ENCODE peak calls at places on chromosomes 6 and 20, in six cellular contexts. C, G, D, X, V and M are unnamed samples.

GRCh38 chr20:20498081-20498861 is 130.4 kb downstream of the INSM1 start:
- DNase-seq in C (no peak), D (no peak), X (no peak), G (no peak), V (no peak), M (no peak)

GRCh38 chr6:130997061-130997753 is 65.8 kb downstream of the EPB41L2 start:
- DNase-seq in D (no peak), C (no peak), X (no peak), V (no peak), G (no peak), M (peak; percentile 1)

GRCh38 chr20:6680441-6680840 is 87.0 kb upstream of the BMP2 start:
- DNase-seq in X (no peak), D (no peak), C (no peak), G (no peak), V (no peak), M (no peak)

GRCh38 chr6:63527658-63528514 is 44.4 kb upstream of the LOC128125822 start:
- DNase-seq in V (no peak), D (no peak), G (peak; percentile 99), C (peak; percentile 94), X (no peak), M (no peak)

GRCh38 chr20:15799871-15800270 is 773.4 kb downstream of the KIF16B start:
- DNase-seq in X (no peak), V (no peak), G (no peak), D (no peak), C (no peak), M (no peak)

GRCh38 chr6:25375125-25375524 is 96.0 kb downstream of the CARMIL1 start:
- DNase-seq in D (no peak), C (no peak), G (no peak), X (no peak), V (no peak), M (no peak)

GRCh38 chr6:133236898-133237297 is 4.3 kb upstream of the EYA4 start:
- DNase-seq in G (no peak), V (no peak), D (no peak), X (no peak), C (no peak), M (no peak)

GRCh38 chr6:52141596-52141995 is 44.6 kb upstream of the IL17A start:
- DNase-seq in G (no peak), X (no peak), D (no peak), C (no peak), V (no peak), M (no peak)

GRCh38 chr6:16697437-16698162 is 63.7 kb downstream of the ATXN1 start:
- DNase-seq in G (no peak), X (no peak), C (no peak), D (no peak), V (no peak), M (no peak)

GRCh38 chr6:3749991-3750323 is 1.6 kb downstream of the PXDC1 start:
- DNase-seq in X (peak; percentile 37), V (no peak), C (no peak), G (peak; percentile 30), D (no peak), M (no peak)

GRCh38 chr20:57667385-57667784 is 42.4 kb downstream of the PMEPA1 start:
- DNase-seq in D (no peak), V (no peak), X (no peak), G (no peak), C (no peak), M (no peak)

GRCh38 chr20:50916257-50916656 is 15.0 kb downstream of the ADNP start:
- DNase-seq in G (no peak), C (no peak), X (peak; percentile 40), V (no peak), D (no peak), M (no peak)

GRCh38 chr6:114659513-114659912 is 316.7 kb upstream of the HS3ST5 start:
- DNase-seq in X (no peak), G (no peak), C (no peak), V (no peak), D (no peak), M (no peak)

GRCh38 chr6:96704713-96705112 is 132.6 kb downstream of the GPR63 start:
- DNase-seq in X (no peak), D (no peak), G (no peak), V (no peak), C (no peak), M (no peak)

GRCh38 chr6:42970859-42971612 is 7.9 kb downstream of the PEX6 start:
- DNase-seq in X (peak; percentile 81), C (no peak), V (no peak), G (peak; percentile 32), D (no peak), M (no peak)

GRCh38 chr6:72621243-72622093 is at the start of gene KCNQ5:
- DNase-seq in X (peak; percentile 47), G (no peak), C (no peak), V (no peak), D (peak; percentile 66), M (no peak)

GRCh38 chr6:2732503-2733089 is 18.1 kb downstream of the MYLK4 start:
- DNase-seq in X (no peak), C (no peak), G (no peak), V (no peak), D (no peak), M (no peak)

GRCh38 chr6:125004198-125004597 is 42.0 kb downstream of the RNF217 start:
- DNase-seq in X (peak; percentile 43), C (no peak), G (no peak), D (no peak), V (no peak), M (no peak)

GRCh38 chr6:31531162-31531561 is 2.4 kb downstream of the MCCD1 start:
- DNase-seq in X (no peak), V (no peak), G (no peak), D (no peak), C (no peak), M (no peak)

GRCh38 chr6:25713802-25714201 is 40.7 kb upstream of the SLC17A4 start:
- DNase-seq in G (no peak), C (no peak), X (no peak), V (no peak), D (no peak), M (no peak)

GRCh38 chr20:4949833-4950178 is 51.5 kb downstream of the SLC23A2 start:
- DNase-seq in G (peak; percentile 30), V (no peak), D (no peak), C (no peak), X (no peak), M (no peak)

GRCh38 chr20:37205130-37205529 is 25.8 kb upstream of the MROH8 start:
- DNase-seq in G (no peak), D (no peak), V (no peak), C (no peak), X (no peak), M (no peak)

GRCh38 chr6:46925563-46926253 is 4.0 kb upstream of the ADGRF5 start:
- DNase-seq in X (no peak), C (no peak), G (peak; percentile 13), V (no peak), D (no peak), M (no peak)

GRCh38 chr6:50091641-50092040 is 41.9 kb upstream of the DEFB112 start:
- DNase-seq in X (no peak), D (no peak), V (no peak), G (peak; percentile 5), C (no peak), M (no peak)

GRCh38 chr6:10424005-10424404 is 9.1 kb upstream of the TFAP2A start:
- DNase-seq in V (no peak), D (peak; percentile 50), C (no peak), X (peak; percentile 43), G (no peak), M (no peak)

GRCh38 chr20:20362774-20363435 is 5.0 kb upstream of the INSM1 start:
- DNase-seq in V (no peak), C (no peak), D (peak; percentile 65), G (no peak), X (no peak), M (no peak)

GRCh38 chr6:152161501-152161900 is 354.0 kb downstream of the ESR1 start:
- DNase-seq in V (no peak), D (no peak), C (no peak), G (no peak), X (no peak), M (peak; percentile 1)

GRCh38 chr20:17571967-17572638 is 2.2 kb downstream of the DSTN start:
- DNase-seq in C (no peak), X (no peak), G (no peak), D (no peak), V (no peak), M (no peak)

GRCh38 chr6:119385994-119386393 is 36.4 kb upstream of the MAN1A1 start:
- DNase-seq in C (no peak), G (no peak), V (no peak), D (no peak), X (no peak), M (no peak)

GRCh38 chr6:119390276-119390793 is 40.8 kb upstream of the MAN1A1 start:
- DNase-seq in C (no peak), D (no peak), G (no peak), X (no peak), V (no peak), M (no peak)

GRCh38 chr6:119379809-119380208 is 30.2 kb upstream of the MAN1A1 start:
- DNase-seq in C (no peak), V (no peak), D (no peak), G (no peak), X (no peak), M (no peak)

DNA sequence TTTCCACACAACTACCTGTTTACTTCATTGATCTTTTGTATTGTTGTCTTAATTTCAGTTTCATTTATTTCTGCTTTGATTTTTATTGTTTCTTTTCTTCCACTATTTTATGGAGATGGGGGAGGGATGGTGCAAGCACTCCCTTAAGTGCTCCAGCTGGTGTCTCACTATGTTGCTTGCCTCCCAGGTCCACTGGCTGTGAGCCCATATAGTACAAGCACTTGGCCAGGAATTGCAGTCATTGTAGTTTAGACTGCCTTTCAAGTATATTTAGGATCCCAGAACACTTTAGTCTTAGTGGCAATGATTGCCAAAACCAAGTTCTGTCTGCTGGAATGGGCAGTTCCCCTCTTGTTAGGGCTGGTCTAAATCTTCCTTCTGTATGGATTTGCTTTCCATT is 34.9 kb upstream of the MAN1A1 start:
- DNase-seq in X (no peak), D (no peak), C (no peak), V (no peak), G (no peak), M (no peak)
- H3K9me3 ChIP-seq in X (no peaks in the 10 kb centered on the region), D (no peaks in the 10 kb centered on the region), C (no peaks in the 10 kb centered on the region), V (peaks cover 2% of the 10 kb centered on the region), G (no peaks in the 10 kb centered on the region), M (no peaks in the 10 kb centered on the region)

GRCh38 chr6:13413906-13414555 is 73.4 kb downstream of the GFOD1 start:
- DNase-seq in G (no peak), D (no peak), X (no peak), V (no peak), C (no peak), M (no peak)
- TF ChIP-seq ZNF274 in G (no peak), D (no peak), X (no peak), V (no peak), C (no peak), M (no peak)

GRCh38 chr20:59631751-59632380 is 27.5 kb downstream of the PHACTR3 start:
- DNase-seq in C (no peak), X (no peak), V (no peak), G (no peak), D (no peak), M (no peak)
- H3K9me3 ChIP-seq in C (no peaks in the 10 kb centered on the region), X (no peaks in the 10 kb centered on the region), V (no peaks in the 10 kb centered on the region), G (no peaks in the 10 kb centered on the region), D (peaks cover 77% of the 10 kb centered on the region), M (no peaks in the 10 kb centered on the region)

DNA sequence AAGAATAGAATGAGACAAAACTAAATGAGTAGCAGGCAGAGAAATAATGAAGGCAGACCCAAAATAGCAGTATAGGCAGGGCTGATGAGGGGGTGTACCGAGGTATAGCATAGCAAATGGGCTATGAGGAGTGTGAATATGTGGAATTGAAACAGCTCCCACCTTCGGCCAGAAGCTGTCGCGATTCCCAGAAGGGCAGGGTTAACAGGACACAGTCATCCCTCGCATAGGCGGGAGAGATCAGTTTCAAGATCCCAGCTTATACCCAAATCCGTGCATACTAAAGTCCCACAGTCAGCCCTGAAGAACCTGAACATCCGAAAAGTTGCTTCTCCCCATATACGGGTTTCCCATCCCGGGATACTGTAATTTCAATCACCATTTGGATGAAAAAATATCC is 82.7 kb downstream of the PTPRK start:
- DNase-seq in D (no peak), G (no peak), V (no peak), X (no peak), C (no peak), M (no peak)
- TF ChIP-seq ZNF274 in D (no peak), G (no peak), V (no peak), X (no peak), C (no peak), M (no peak)